ENCODE peak calls at places on chromosomes 13 and 19, in ten cellular contexts. I is non-pigmented ciliary epithelial cell; Z is midbrain; L is frontal cortex; A is cardiac fibroblast; J is amygdala; Q is aorta; M is BE2C; G is fibroblast of mammary gland; F is stimulated activated CD8-positive, alpha-beta memory T cell treated with anti-CD3 and anti-CD28 coated beads, Interleukin-7, amount 100 ng/mL, for 1 hour. S is an unnamed sample.

GRCh38 chr13:100588350-100589177 is at the start of gene GGACT:
- DNase-seq in I (no peak), Z (peak; percentile 25), L (peak; percentile 65), A (peak; percentile 62), J (peak; percentile 11), Q (peak; percentile 80), M (peak; percentile 85), G (peak; percentile 52), F (peak; percentile 71), S (peak; percentile 88)

GRCh38 chr19:45834970-45835369 is 19.9 kb upstream of the RSPH6A start:
- DNase-seq in I (no peak), Z (no peak), L (no peak), A (no peak), J (no peak), Q (no peak), M (no peak), G (no peak), F (no peak), S (no peak)

GRCh38 chr13:60318186-60318585 is 78.8 kb upstream of the TDRD3 start:
- DNase-seq in I (no peak), Z (no peak), L (no peak), A (no peak), J (no peak), Q (no peak), M (no peak), G (no peak), F (no peak), S (no peak)

GRCh38 chr13:33271759-33272158 is 13.8 kb downstream of the STARD13 start:
- DNase-seq in I (no peak), Z (no peak), L (no peak), A (no peak), J (no peak), Q (no peak), M (no peak), G (peak; percentile 32), F (no peak), S (no peak)

GRCh38 chr19:35903550-35904179 is 1.3 kb downstream of the HCST start:
- DNase-seq in I (no peak), Z (peak; percentile 40), L (no peak), A (peak; percentile 58), J (peak; percentile 12), Q (peak; percentile 93), M (peak; percentile 85), G (peak; percentile 60), F (peak; percentile 85), S (peak; percentile 26)

GRCh38 chr19:54708781-54709180 is 15.5 kb upstream of the KIR3DL3 start:
- DNase-seq in I (no peak), Z (no peak), L (no peak), A (no peak), J (no peak), Q (no peak), M (no peak), G (no peak), F (no peak), S (no peak)

GRCh38 chr13:26914624-26915023 is 154.0 kb upstream of the GPR12 start:
- DNase-seq in I (no peak), Z (no peak), L (no peak), A (no peak), J (no peak), Q (no peak), M (no peak), G (no peak), F (no peak), S (no peak)

GRCh38 chr19:2542341-2543069 is 66.6 kb downstream of the GADD45B start:
- DNase-seq in I (no peak), Z (no peak), L (no peak), A (peak; percentile 63), J (no peak), Q (peak; percentile 73), M (no peak), G (peak; percentile 26), F (no peak), S (no peak)

GRCh38 chr19:36646746-36647145 is 19.9 kb downstream of the ZNF461 start:
- DNase-seq in I (no peak), Z (no peak), L (no peak), A (no peak), J (no peak), Q (no peak), M (no peak), G (no peak), F (no peak), S (no peak)

GRCh38 chr19:4032436-4032835 is 24.9 kb downstream of the PIAS4 start:
- DNase-seq in I (no peak), Z (no peak), L (no peak), A (no peak), J (no peak), Q (no peak), M (peak; percentile 53), G (no peak), F (no peak), S (no peak)

GRCh38 chr19:51107406-51108065 is 673 bp downstream of the CTU1 start:
- DNase-seq in I (no peak), Z (no peak), L (no peak), A (peak; percentile 54), J (no peak), Q (no peak), M (no peak), G (peak; percentile 36), F (no peak), S (peak; percentile 77)

GRCh38 chr13:79246575-79246949 is 159.5 kb downstream of the RBM26 start:
- DNase-seq in I (no peak), Z (no peak), L (no peak), A (no peak), J (no peak), Q (no peak), M (no peak), G (no peak), F (no peak), S (no peak)

GRCh38 chr13:39159971-39160370 is 121.7 kb downstream of the NHLRC3 start:
- DNase-seq in I (no peak), Z (no peak), L (no peak), A (no peak), J (no peak), Q (no peak), M (no peak), G (no peak), F (no peak), S (no peak)

GRCh38 chr13:98925949-98926348 is 51.9 kb downstream of the DOCK9 start:
- DNase-seq in I (no peak), Z (no peak), L (no peak), A (no peak), J (no peak), Q (no peak), M (no peak), G (no peak), F (no peak), S (no peak)

GRCh38 chr19:34259367-34259865 is 5.1 kb downstream of the GARRE1 start:
- DNase-seq in I (no peak), Z (no peak), L (no peak), A (peak; percentile 58), J (no peak), Q (no peak), M (no peak), G (peak; percentile 44), F (no peak), S (no peak)

GRCh38 chr13:77511552-77511951 is 24.0 kb upstream of the SCEL start:
- DNase-seq in I (no peak), Z (no peak), L (no peak), A (peak; percentile 45), J (no peak), Q (no peak), M (peak; percentile 77), G (peak; percentile 34), F (no peak), S (peak; percentile 16)

GRCh38 chr13:43936630-43937029 is 56.9 kb downstream of the LACC1 start:
- DNase-seq in I (no peak), Z (no peak), L (no peak), A (no peak), J (no peak), Q (no peak), M (no peak), G (no peak), F (no peak), S (no peak)

GRCh38 chr13:102558029-102558428 is 38.8 kb upstream of the TPP2 start:
- DNase-seq in I (no peak), Z (no peak), L (no peak), A (no peak), J (no peak), Q (no peak), M (no peak), G (no peak), F (no peak), S (no peak)

GRCh38 chr13:42328672-42329071 is 56.7 kb downstream of the AKAP11 start:
- DNase-seq in I (no peak), Z (no peak), L (no peak), A (peak; percentile 10), J (no peak), Q (no peak), M (no peak), G (no peak), F (no peak), S (no peak)

GRCh38 chr13:78478183-78478582 is 125.2 kb downstream of the POU4F1 start:
- DNase-seq in I (no peak), Z (no peak), L (no peak), A (no peak), J (no peak), Q (no peak), M (no peak), G (no peak), F (no peak), S (no peak)

GRCh38 chr13:108496364-108497215 is 132.8 kb upstream of the MYO16 start:
- DNase-seq in I (no peak), Z (no peak), L (no peak), A (peak; percentile 19), J (no peak), Q (no peak), M (no peak), G (peak; percentile 4), F (no peak), S (peak; percentile 32)

GRCh38 chr13:25752957-25753540 is 298.8 kb downstream of the SHISA2 start:
- DNase-seq in I (peak; percentile 62), Z (no peak), L (no peak), A (peak; percentile 58), J (no peak), Q (peak; percentile 79), M (no peak), G (peak; percentile 81), F (no peak), S (no peak)

GRCh38 chr13:104015646-104016396 is 949.6 kb upstream of the SLC10A2 start:
- DNase-seq in I (peak; percentile 89), Z (no peak), L (no peak), A (peak; percentile 73), J (no peak), Q (no peak), M (no peak), G (peak; percentile 8), F (no peak), S (no peak)

GRCh38 chr19:2820112-2820702 is 539 bp downstream of the ZNF554 start:
- DNase-seq in I (no peak), Z (no peak), L (peak; percentile 53), A (no peak), J (no peak), Q (no peak), M (no peak), G (no peak), F (no peak), S (peak; percentile 49)

GRCh38 chr19:13366529-13367143 is 139.6 kb downstream of the CACNA1A start:
- DNase-seq in I (no peak), Z (no peak), L (no peak), A (peak; percentile 58), J (no peak), Q (no peak), M (no peak), G (peak; percentile 52), F (no peak), S (peak; percentile 17)

GRCh38 chr19:47315125-47315821 is 5.6 kb downstream of the C5AR1 start:
- DNase-seq in I (peak; percentile 85), Z (peak; percentile 32), L (no peak), A (peak; percentile 99), J (no peak), Q (peak; percentile 88), M (no peak), G (peak; percentile 100), F (no peak), S (no peak)

GRCh38 chr13:106796280-106797047 is 228.5 kb upstream of the ARGLU1 start:
- DNase-seq in I (no peak), Z (no peak), L (no peak), A (no peak), J (no peak), Q (no peak), M (no peak), G (no peak), F (no peak), S (no peak)

GRCh38 chr19:41218615-41219507 is at the start of gene AXL:
- DNase-seq in I (peak; percentile 20), Z (peak; percentile 71), L (peak; percentile 55), A (peak; percentile 70), J (peak; percentile 26), Q (peak; percentile 90), M (no peak), G (peak; percentile 70), F (no peak), S (peak; percentile 28)